ENCODE peak calls at places on chromosome 10, in eight cellular contexts. F is OCI-LY7, V is PC-3, W is pancreas, B is astrocyte, A is left lung, S is K562, L is sigmoid colon. N is an unnamed sample. For H3K4me1, the result is how much of the 10 kb centered on the place peaks cover.

GRCh38 chr10:58590152-58590551 is 77.5 kb downstream of the BICC1 start:
- DNase-seq in W (no peak), S (no peak), L (peak), F (no peak), B (peak), A (peak), V (peak), N (peak)

GRCh38 chr10:13790196-13790595 is 203.4 kb downstream of the PRPF18 start:
- DNase-seq in W (no peak), B (no peak), F (no peak), L (no peak), V (no peak), S (no peak), A (no peak), N (no peak)

GRCh38 chr10:22722770-22723169 is 8.4 kb upstream of the PIP4K2A start:
- DNase-seq in W (no peak), B (no peak), S (no peak), V (no peak), L (no peak), F (no peak), A (no peak), N (no peak)

GRCh38 chr10:32189400-32190084 is 133.3 kb upstream of the KIF5B start:
- DNase-seq in W (no peak), F (no peak), S (peak), B (peak), V (peak), A (no peak), L (no peak), N (no peak)

GRCh38 chr10:59678884-59679301 is 30.8 kb downstream of the SLC16A9 start:
- DNase-seq in L (no peak), V (peak), S (no peak), B (peak), W (no peak), F (no peak), A (peak), N (peak)

GRCh38 chr10:78960316-78960800 is 108.4 kb upstream of the ZMIZ1 start:
- DNase-seq in F (no peak), V (peak), B (peak), S (no peak), A (peak), L (peak), W (no peak), N (peak)

GRCh38 chr10:70348228-70348850 is 34.1 kb downstream of the LRRC20 start:
- DNase-seq in B (no peak), S (peak), A (no peak), L (peak), W (peak), V (peak), F (peak), N (no peak)

GRCh38 chr10:31618541-31619291 is 299.7 kb downstream of the ZEB1 start:
- DNase-seq in L (peak), B (peak), F (no peak), S (no peak), A (no peak), V (no peak), W (no peak), N (no peak)

GRCh38 chr10:110500515-110500905 is 2.8 kb downstream of the DUSP5 start:
- DNase-seq in A (no peak), S (no peak), V (peak), L (no peak), B (peak), W (no peak), F (no peak), N (peak)

GRCh38 chr10:119243967-119244366 is 36.6 kb downstream of the GRK5 start:
- DNase-seq in B (no peak), W (no peak), F (no peak), S (no peak), V (no peak), L (no peak), A (no peak), N (no peak)

DNA sequence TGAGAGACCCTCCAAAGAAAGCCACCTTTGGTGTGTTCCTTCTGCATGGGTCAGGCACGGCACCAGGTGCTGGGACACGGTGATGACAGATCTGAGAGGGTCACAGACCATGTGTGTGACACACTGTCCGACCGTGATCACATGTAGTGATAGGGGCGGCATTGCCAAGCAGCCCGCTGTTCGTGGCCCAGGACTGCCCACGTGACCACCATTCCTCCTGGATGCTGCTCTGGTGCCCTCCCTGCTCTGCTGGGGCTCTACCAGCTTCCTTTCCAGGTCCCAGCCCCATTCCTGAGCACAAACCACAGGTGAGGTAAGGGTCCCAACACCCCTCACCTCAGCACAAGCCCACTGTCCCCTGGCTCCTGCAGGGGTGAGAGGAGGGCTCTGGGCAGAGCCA is 10.1 kb upstream of the SLC18A3 start:
- DNase-seq in L (no peak), F (no peak), W (no peak), A (no peak), V (no peak), S (no peak), B (no peak), N (no peak)
- TF ChIP-seq CTCF in L (no peak), F (no peak), W (no peak), A (no peak), V (no peak), S (no peak), B (no peak), N (no peak)

DNA sequence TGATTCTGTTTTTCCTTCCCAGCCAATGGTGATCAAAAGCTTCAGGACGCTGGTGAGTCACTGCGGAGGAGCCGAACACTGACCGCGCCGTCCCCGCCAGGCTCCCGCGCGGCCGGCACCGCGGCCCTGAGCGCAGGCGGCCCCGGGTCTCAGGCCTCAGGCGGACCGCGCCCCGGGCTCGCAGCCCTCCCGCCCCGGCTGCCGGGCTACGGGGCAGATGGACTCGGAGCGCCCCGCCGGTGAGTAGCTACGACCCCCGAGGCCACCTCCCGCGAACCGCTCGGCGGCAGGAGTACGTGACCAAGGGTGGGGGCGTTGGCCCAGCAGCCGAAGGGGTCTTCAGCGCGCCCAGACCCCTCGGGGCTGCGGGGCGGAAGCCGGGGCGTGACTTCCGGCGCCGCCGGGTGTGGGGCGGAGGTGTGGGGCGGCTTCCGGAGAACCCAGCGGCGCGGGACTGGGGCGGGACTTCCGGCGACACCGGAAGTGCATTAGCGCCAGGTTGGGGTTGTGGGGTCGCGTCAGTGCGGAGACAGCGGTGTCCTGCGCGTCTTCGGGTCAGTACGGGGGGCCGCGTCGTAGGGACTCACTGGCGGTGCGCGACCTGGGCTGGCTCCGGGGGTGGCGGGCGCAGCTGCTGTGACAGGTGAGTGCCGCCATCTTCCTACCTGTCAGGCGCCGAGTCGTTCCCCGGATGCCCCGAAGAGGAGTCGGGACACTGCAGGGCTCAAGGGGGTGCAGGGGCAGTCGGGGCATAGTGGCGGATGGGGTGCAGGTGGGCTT is at the start of gene WDR37:
- DNase-seq in S (peak), L (peak), B (peak), V (peak), F (peak), W (peak), A (peak), N (peak)
- H3K4me1 ChIP-seq in S (under half), L (under half), B (under half), V (under half), F (under half), W (under half), A (half or more), N (under half)

GRCh38 chr10:95419399-95419798 is 128.6 kb upstream of the PDLIM1 start:
- DNase-seq in B (no peak), A (no peak), V (no peak), W (no peak), L (peak), F (no peak), S (no peak), N (no peak)
- H3K27ac ChIP-seq in B (no peak), A (no peak), V (no peak), W (no peak), L (peak), F (no peak), S (no peak), N (no peak)

DNA sequence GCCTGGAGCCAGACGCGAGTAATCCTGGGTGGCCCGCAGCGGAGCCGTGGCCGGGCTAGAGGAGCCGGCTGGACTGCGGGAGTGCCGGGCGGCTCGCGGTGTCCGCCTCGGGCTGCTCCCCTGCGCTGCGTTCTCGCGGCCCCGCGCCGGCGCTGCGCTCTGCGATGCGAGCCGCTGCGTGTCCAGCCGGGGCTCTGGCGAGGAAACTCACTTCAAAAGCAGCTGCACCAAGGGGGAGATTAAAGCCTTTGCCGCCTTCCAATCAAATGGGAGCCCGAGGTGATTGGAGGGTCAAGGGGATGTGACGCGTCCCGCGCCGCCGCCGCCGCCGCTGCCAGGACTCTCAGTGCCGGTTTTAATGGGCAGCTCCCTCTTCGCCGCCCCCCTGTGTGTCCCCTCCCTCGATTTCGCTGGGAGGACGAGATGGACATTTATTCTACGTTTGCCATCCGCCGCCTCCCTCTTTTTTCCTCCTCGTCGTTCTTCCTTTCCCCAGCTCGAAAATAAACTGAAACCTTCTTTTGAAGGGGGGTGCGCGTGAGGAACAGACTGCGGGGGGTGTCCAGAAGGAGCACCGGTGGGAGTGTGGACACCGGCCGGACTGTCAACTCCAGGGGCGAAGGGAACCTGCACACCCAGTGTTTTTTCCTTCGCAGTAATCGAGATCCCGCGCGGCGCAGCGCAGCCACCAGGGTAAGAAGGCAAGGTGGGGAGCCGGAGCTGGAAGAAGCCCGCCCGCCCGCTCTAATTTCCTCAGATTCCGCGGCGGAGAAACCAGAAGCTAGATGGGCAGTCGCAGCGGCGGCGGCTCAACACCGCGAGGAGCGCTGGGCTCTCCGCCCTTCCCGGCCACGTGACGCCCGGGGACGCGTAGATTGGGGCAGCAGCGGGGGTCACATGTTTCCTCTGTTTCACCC is at the start of gene ZNF503:
- DNase-seq in S (peak), W (peak), V (peak), L (peak), F (no peak), B (peak), A (peak), N (peak)
- TF ChIP-seq CTCF in S (no peak), W (no peak), V (peak), L (peak), F (no peak), B (no peak), A (peak), N (peak)

DNA sequence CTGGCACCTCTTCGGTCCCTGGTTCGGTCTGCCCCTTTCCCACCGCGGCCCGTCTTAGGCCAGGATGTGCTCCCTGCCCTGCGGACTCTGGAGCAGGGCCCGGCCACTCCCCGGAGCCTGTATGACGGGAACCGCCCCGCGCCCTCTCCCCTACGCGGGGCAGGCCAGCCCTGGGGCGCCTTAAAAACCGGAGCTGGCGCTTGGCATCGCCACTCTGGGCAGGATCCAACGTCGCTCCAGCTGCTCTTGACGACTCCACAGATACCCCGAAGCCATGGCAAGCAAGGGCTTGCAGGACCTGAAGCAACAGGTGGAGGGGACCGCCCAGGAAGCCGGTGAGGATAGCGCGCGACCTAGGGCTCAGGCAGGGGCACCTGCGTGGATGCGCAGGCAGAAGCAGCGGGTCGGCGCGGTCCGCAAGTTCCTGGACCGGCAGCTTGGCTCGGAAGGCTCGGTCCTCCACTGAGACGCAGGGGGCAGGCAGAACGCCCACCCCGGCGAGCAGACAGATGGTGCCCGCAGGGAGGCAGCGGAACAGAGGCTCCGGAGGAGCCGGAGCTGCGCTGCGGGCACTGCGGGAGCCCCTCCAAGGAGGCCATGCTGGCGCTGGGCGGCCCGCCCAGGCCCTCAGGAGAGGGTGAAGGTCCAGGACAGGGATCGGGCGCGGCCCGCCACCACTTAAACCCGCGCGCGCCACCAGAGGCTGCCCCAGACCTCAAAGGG is at the start of gene ADIRF:
- DNase-seq in V (peak), S (no peak), L (peak), F (no peak), W (peak), A (no peak), B (no peak), N (peak)
- H3K4me1 ChIP-seq in V (half or more), S (under half), L (half or more), F (under half), W (under half), A (half or more), B (under half), N (under half)

GRCh38 chr10:102781921-102782542 is 38.3 kb downstream of the WBP1L start:
- DNase-seq in W (no peak), L (no peak), V (peak), A (no peak), F (no peak), S (no peak), B (peak), N (no peak)

GRCh38 chr10:102780246-102780645 is 36.5 kb downstream of the WBP1L start:
- DNase-seq in V (peak), W (no peak), A (no peak), F (no peak), L (no peak), S (no peak), B (peak), N (peak)

GRCh38 chr10:102781089-102781920 is 37.6 kb downstream of the WBP1L start:
- DNase-seq in V (no peak), B (no peak), A (no peak), S (peak), L (no peak), F (no peak), W (no peak), N (no peak)

GRCh38 chr10:102783541-102783930 is 39.8 kb downstream of the WBP1L start:
- DNase-seq in F (no peak), L (no peak), V (peak), A (no peak), W (no peak), B (no peak), S (no peak), N (no peak)

DNA sequence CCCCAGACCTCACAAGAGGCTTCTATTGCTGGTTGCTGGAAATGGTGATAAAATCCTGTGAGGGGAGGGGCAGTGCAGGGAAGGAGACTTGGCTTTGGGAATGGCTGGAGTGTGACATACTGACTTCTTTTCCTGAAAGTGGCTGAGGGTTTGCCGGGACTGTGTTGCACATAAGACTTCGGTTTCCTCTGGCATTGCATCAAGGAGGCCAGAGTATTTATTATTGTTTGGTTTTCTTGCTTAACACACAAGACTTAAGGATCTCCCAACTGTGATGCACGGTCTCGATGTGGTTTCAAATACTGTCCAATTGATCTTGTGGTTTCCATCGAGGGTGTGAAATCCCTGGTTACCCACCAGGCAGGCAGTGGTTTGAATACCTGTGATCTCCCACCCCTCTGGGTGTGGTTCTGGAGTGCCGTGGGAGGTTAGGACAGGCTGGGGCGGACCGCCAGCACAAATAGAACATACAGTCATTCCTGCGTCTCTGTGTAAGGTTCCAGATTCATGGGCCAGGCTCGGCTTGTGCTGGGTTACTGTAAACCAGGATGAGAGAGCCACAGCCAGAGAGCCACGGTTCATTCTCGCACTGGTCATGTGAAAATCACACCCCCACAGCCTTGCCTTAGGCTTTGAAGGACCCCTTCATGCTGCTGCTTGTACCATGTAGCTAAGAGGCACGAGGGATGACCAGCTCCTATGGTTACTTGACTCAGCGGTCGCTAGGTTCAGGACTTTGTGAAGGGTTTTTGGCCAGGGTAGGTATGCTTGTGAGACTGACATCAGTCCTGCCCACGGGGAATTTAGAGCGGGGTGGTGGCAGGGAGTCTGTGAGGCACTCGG is 39.2 kb downstream of the WBP1L start:
- DNase-seq in A (peak), S (no peak), F (no peak), B (peak), W (no peak), V (no peak), L (peak), N (no peak)
- H3K27ac ChIP-seq in A (peak), S (no peak), F (no peak), B (peak), W (peak), V (no peak), L (peak), N (peak)

N was measured in foreskin keratinocyte.